ENCODE peak calls at places on chromosomes 2 and 18, in six cellular contexts. H is GM20000, X is mesothelial cell of epicardium, P is Peyer's patch, A is AG10803, Z is omental fat pad. U is an unnamed sample.

GRCh38 chr2:47632754-47633153 is 150.2 kb upstream of the MSH6 start:
- DNase-seq in X (no peak), H (no peak), A (no peak), Z (no peak), P (no peak), U (no peak)

GRCh38 chr2:85577386-85578242 is at the start of gene VAMP8:
- DNase-seq in A (no peak), X (peak), Z (no peak), H (peak), P (peak), U (no peak)

GRCh38 chr2:185618630-185619029 is 120.0 kb upstream of the FSIP2 start:
- DNase-seq in P (no peak), X (no peak), Z (no peak), H (no peak), A (no peak), U (no peak)

GRCh38 chr2:216142540-216142939 is 33.4 kb downstream of the XRCC5 start:
- DNase-seq in X (no peak), H (peak), P (no peak), Z (no peak), A (peak), U (peak)

GRCh38 chr2:215498411-215498810 is 62.5 kb upstream of the FN1 start:
- DNase-seq in H (no peak), P (no peak), Z (no peak), A (no peak), X (no peak), U (no peak)

GRCh38 chr2:240891492-240892340 is 4.2 kb downstream of the MAB21L4 start:
- DNase-seq in H (no peak), X (no peak), Z (no peak), P (no peak), A (no peak), U (no peak)

GRCh38 chr2:127599211-127599610 is 46.7 kb upstream of the GPR17 start:
- DNase-seq in A (peak), X (no peak), H (no peak), Z (no peak), P (no peak), U (no peak)

GRCh38 chr2:104502904-104503303 is 351.0 kb upstream of the POU3F3 start:
- DNase-seq in A (no peak), Z (no peak), P (no peak), H (no peak), X (no peak), U (no peak)

GRCh38 chr2:238528953-238529781 is 102.4 kb downstream of the ASB1 start:
- DNase-seq in H (no peak), Z (no peak), A (peak), X (no peak), P (no peak), U (peak)

GRCh38 chr2:36376319-36376765 is 20.8 kb downstream of the CRIM1 start:
- DNase-seq in H (no peak), A (no peak), X (peak), Z (peak), P (peak), U (no peak)

GRCh38 chr2:106536490-106536889 is 49.3 kb downstream of the CD8B2 start:
- DNase-seq in X (no peak), H (no peak), P (peak), Z (no peak), A (no peak), U (no peak)

GRCh38 chr2:108460345-108461037 is 11.5 kb downstream of the GCC2 start:
- DNase-seq in H (peak), X (no peak), P (no peak), A (no peak), Z (no peak), U (no peak)

GRCh38 chr2:191899442-191899841 is 52.6 kb upstream of the CAVIN2 start:
- DNase-seq in Z (no peak), A (peak), H (no peak), P (no peak), X (no peak), U (peak)

GRCh38 chr2:217801115-217801531 is 201.7 kb downstream of the TNS1 start:
- DNase-seq in X (no peak), H (no peak), P (peak), A (no peak), Z (peak), U (no peak)
- TF ChIP-seq CTCF in X (no peak), H (no peak), P (no peak), A (no peak), Z (no peak), U (no peak)

DNA sequence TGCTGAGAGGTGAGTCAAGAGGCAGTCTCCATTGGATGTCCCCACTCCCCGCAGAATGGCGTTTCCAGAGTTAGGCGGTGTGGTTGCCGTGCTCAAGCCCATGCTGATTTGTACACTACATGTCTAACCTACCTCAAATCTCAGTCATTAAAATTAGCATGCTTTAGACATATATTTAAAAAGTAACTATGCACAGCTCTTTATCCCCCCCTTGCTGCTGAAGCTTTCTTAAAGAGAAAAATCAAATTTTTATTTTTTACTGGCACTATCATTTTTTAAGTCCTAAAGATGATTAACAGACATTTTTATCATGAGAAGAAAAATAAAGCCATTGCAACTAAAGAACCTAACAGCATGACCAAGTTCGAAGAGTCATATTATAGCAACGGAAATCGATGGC is 42.9 kb downstream of the BOLA3 start:
- DNase-seq in H (no peak), A (peak), X (no peak), P (no peak), Z (no peak), U (no peak)
- TF ChIP-seq CTCF in H (no peak), A (no peak), X (no peak), P (peak), Z (peak), U (no peak)

GRCh38 chr2:189660803-189661147 is 484 bp upstream of the ASNSD1 start:
- DNase-seq in A (no peak), H (no peak), Z (no peak), P (no peak), X (no peak), U (no peak)

GRCh38 chr2:189659734-189660133 is 1.5 kb upstream of the ASNSD1 start:
- DNase-seq in X (no peak), H (no peak), P (no peak), A (no peak), Z (no peak), U (no peak)

GRCh38 chr2:189662674-189663226 is 1.5 kb downstream of the ASNSD1 start:
- DNase-seq in P (no peak), H (no peak), X (no peak), A (no peak), Z (no peak), U (no peak)

GRCh38 chr2:189661148-189661956 is at the start of gene ASNSD1:
- DNase-seq in Z (peak), H (peak), A (peak), X (peak), P (peak), U (peak)

DNA sequence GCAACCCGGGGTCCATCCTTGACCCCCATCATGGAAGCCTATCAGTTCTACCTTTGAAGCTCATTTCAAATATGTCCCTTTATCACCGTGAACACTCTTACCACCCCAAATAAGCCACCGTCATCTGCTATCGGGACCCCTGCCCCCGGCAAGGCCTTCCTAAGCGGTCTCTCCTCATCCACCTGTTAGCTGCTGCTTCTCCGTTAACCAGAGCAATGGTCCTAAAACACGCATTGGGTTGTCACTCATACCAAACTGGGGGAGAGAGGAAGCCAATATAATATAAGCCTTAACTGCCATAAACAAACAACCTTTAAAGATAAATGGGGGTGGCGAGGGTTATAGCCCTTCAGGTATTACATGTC is 680 bp downstream of the ASNSD1 start:
- DNase-seq in A (no peak), H (no peak), X (no peak), Z (no peak), P (no peak), U (no peak)
- TF ChIP-seq CTCF in A (no peak), H (no peak), X (no peak), Z (no peak), P (no peak), U (no peak)

GRCh38 chr18:49241852-49242251 is 218.6 kb downstream of the DYM start:
- DNase-seq in A (peak), P (no peak), Z (no peak), X (no peak), H (no peak), U (no peak)

GRCh38 chr18:49243391-49243790 is 217.1 kb downstream of the DYM start:
- DNase-seq in H (no peak), A (peak), X (no peak), Z (no peak), P (no peak), U (no peak)

GRCh38 chr18:49237031-49237430 is 223.4 kb downstream of the DYM start:
- DNase-seq in Z (no peak), H (no peak), X (no peak), P (no peak), A (no peak), U (no peak)

GRCh38 chr18:49234984-49235383 is 225.5 kb downstream of the DYM start:
- DNase-seq in X (no peak), Z (no peak), H (no peak), P (no peak), A (no peak), U (no peak)

DNA sequence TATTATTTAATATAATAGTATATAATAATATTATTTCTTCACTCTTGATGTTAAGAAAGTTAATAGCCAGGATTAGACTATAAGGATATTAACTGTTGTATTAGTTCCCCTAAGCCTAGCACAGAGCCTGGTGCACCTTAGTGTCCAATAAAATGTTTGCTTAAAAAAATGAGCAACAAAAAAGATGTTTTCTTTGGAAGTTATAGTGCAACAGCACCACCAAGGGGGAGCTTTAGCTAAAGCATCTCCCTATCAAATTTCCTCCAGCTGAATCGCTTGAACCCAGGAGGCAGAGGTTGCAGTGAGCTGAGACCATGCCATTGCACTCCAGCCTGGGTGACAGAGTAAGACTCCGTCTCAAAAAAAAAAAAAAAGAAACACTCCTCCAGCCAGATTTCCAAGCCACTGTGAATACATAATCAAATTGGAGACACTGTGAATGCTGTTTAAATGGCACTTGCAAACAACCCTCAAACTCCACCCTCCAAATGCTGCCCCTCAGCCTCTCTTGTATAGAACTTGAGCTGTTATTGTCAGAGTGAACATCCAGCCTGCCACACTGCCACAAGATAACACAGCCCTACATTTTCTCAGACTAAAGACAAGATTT is 221.9 kb downstream of the DYM start:
- DNase-seq in X (no peak), A (peak), P (no peak), H (no peak), Z (no peak), U (no peak)
- TF ChIP-seq CTCF in X (peak), A (peak), P (peak), H (peak), Z (no peak), U (peak)

GRCh38 chr18:38752430-38752829 is 1186.8 kb upstream of the CELF4 start:
- DNase-seq in P (no peak), H (no peak), A (no peak), Z (no peak), X (no peak), U (no peak)
- TF ChIP-seq CTCF in P (no peak), H (no peak), A (no peak), Z (no peak), X (no peak), U (no peak)

GRCh38 chr2:74671479-74671878 is 17.4 kb downstream of the SEMA4F start:
- DNase-seq in A (peak), H (no peak), P (no peak), X (no peak), Z (no peak), U (no peak)
- TF ChIP-seq CTCF in A (no peak), H (no peak), P (no peak), X (no peak), Z (no peak), U (no peak)